ENCODE peak calls at places on chromosomes 3 and 15, in four cellular contexts. H is left ventricle myocardium inferior, M is heart right ventricle, B is coronary artery. T is an unnamed sample.

GRCh38 chr3:62567097-62568021 is 194.0 kb upstream of the FEZF2 start:
- DNase-seq in B (no peak), H (no peak), M (peak; percentile 9), T (peak; percentile 59)

GRCh38 chr3:131899021-131899420 is 135.8 kb downstream of the CPNE4 start:
- DNase-seq in B (no peak), M (no peak), H (no peak), T (no peak)

GRCh38 chr3:51384145-51384729 is 854 bp upstream of the MANF start:
- DNase-seq in H (peak; percentile 27), M (no peak), B (no peak), T (no peak)

GRCh38 chr15:25891108-25891507 is 28.0 kb upstream of the ATP10A start:
- DNase-seq in H (no peak), B (no peak), M (no peak), T (no peak)

GRCh38 chr3:58585005-58585786 is 8.0 kb upstream of the FAM107A start:
- DNase-seq in M (peak; percentile 90), H (peak; percentile 89), B (peak; percentile 89), T (no peak)

GRCh38 chr3:194547042-194547441 is 60.2 kb upstream of the ATP13A3 start:
- DNase-seq in B (no peak), H (no peak), M (no peak), T (no peak)

GRCh38 chr3:99714146-99714545 is 75.8 kb downstream of the COL8A1 start:
- DNase-seq in B (no peak), M (no peak), H (no peak), T (peak; percentile 79)

GRCh38 chr3:9035473-9035872 is 72.2 kb upstream of the RAD18 start:
- DNase-seq in B (no peak), H (no peak), M (no peak), T (no peak)

GRCh38 chr3:169362261-169362660 is 301.3 kb downstream of the MECOM start:
- DNase-seq in H (no peak), B (no peak), M (no peak), T (no peak)

GRCh38 chr3:110178965-110179364 is 841.6 kb upstream of the DPPA4 start:
- DNase-seq in B (no peak), M (no peak), H (no peak), T (no peak)

GRCh38 chr3:66466606-66467270 is 34.1 kb downstream of the LRIG1 start:
- DNase-seq in H (no peak), M (no peak), B (no peak), T (no peak)

GRCh38 chr3:146589899-146590508 is 15.1 kb downstream of the PLSCR5 start:
- DNase-seq in H (no peak), B (no peak), M (no peak), T (no peak)

GRCh38 chr3:136819784-136820640 is 1.1 kb downstream of the SLC35G2 start:
- DNase-seq in M (peak; percentile 50), B (peak; percentile 74), H (peak; percentile 29), T (no peak)

GRCh38 chr3:12303532-12303931 is 14.7 kb downstream of the PPARG start:
- DNase-seq in M (no peak), H (no peak), B (no peak), T (peak; percentile 51)

GRCh38 chr3:95172144-95172543 is 1109.3 kb downstream of the NSUN3 start:
- DNase-seq in M (no peak), H (no peak), B (no peak), T (no peak)

GRCh38 chr15:47652213-47652852 is 65.0 kb upstream of the SEMA6D start:
- DNase-seq in M (no peak), H (no peak), B (no peak), T (no peak)

GRCh38 chr15:47650564-47650963 is 66.7 kb upstream of the SEMA6D start:
- DNase-seq in M (no peak), B (no peak), H (no peak), T (no peak)

GRCh38 chr15:47652853-47653243 is 64.5 kb upstream of the SEMA6D start:
- DNase-seq in H (no peak), B (no peak), M (no peak), T (no peak)
- TF ChIP-seq CTCF in H (no peak), B (no peak), M (no peak), T (no peak)

DNA sequence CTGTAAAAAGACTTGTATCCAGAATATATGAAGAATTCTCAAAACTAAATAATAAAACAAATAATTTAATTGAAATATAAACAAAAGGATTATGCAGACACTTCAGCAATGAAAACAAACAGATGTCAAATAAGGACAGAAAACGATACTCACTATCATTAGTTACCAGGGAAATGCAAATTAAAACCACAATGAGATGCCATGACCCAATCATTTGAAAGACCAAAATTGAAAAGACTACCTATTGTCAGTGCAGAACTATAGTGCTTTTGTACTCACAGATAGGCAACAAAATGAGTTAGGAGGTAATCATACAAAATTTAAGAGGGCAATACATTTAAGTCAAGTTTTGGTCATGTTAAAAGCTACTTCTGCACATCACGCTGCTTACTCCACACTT is 31.6 kb upstream of the OR5K4 start:
- DNase-seq in M (no peak), H (no peak), B (no peak), T (no peak)
- H3K4me3 ChIP-seq in M (no peak overlapping the region), H (no peak overlapping the region), B (no peak overlapping the region), T (no peak overlapping the region)

GRCh38 chr15:28974142-28974541 is 88.4 kb downstream of the APBA2 start:
- DNase-seq in M (no peak), B (no peak), H (no peak), T (no peak)

GRCh38 chr15:28977377-28978010 is 91.7 kb downstream of the APBA2 start:
- DNase-seq in B (no peak), M (no peak), H (peak; percentile 32), T (peak; percentile 84)

GRCh38 chr15:28978661-28979060 is 92.9 kb downstream of the APBA2 start:
- DNase-seq in M (no peak), B (no peak), H (no peak), T (no peak)

GRCh38 chr15:28978011-28978378 is 92.2 kb downstream of the APBA2 start:
- DNase-seq in H (no peak), B (no peak), M (no peak), T (no peak)

GRCh38 chr15:28975766-28976179 is 90.0 kb downstream of the APBA2 start:
- DNase-seq in M (no peak), H (no peak), B (no peak), T (peak; percentile 5)
- TF ChIP-seq CTCF in M (peak; percentile 49), H (peak; percentile 61), B (no peak), T (peak; percentile 72)

GRCh38 chr15:48978638-48979037 is 14.9 kb upstream of the SHC4 start:
- DNase-seq in B (no peak), H (no peak), M (no peak), T (no peak)

GRCh38 chr15:48972750-48973503 is 9.2 kb upstream of the SHC4 start:
- DNase-seq in M (no peak), B (no peak), H (no peak), T (no peak)

GRCh38 chr15:48974865-48975264 is 11.1 kb upstream of the SHC4 start:
- DNase-seq in M (no peak), H (no peak), B (no peak), T (no peak)

GRCh38 chr15:48975713-48976419 is 12.1 kb upstream of the SHC4 start:
- DNase-seq in H (peak; percentile 80), M (peak; percentile 85), B (peak; percentile 85), T (no peak)

DNA sequence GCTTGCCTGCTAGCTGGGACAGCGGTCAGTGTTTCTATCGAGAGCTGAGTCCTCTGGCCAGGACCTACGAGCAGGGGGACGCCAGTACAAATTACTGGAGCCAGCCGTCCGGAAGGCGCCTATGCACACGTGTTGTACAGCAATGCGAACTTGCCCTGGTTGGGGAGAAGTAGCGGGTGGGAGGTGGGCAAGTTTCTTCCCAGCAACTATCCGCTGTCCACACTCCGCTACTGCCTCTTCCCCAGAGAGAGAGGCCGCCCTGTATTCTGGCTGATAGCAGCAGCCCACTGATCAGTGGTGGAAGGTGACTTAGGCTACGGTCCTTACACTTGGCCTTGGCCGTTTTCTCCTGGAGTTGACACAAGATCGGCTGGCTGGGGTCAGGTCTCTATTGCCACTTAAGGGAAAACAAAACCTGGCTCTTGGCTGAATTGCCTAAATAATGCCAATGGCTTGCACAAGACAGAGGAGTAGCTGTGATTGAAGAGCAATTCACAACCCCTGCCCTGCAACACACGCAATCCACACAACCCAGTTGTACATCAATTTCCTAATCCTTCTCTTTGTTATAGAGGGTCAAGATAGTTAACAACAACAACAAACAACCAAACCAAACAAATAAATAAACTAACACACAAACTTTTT is 12.8 kb upstream of the SHC4 start:
- DNase-seq in B (no peak), M (no peak), H (no peak), T (no peak)
- H3K4me3 ChIP-seq in B (peak overlapping the region; percentile 72), M (no peak overlapping the region), H (peak overlapping the region; percentile 71), T (no peak overlapping the region)

GRCh38 chr3:57434041-57434440 is 110.1 kb downstream of the DNAH12 start:
- DNase-seq in B (no peak), H (no peak), M (no peak), T (peak; percentile 8)
- TF ChIP-seq CTCF in B (no peak), H (peak; percentile 51), M (peak; percentile 44), T (peak; percentile 64)

T was measured in AG09309.